ENCODE peak calls at places on chromosomes 12 and 14, in six cellular contexts. U, W, V, T, E and J are unnamed samples.

GRCh38 chr14:91754185-91754584 is 22.3 kb upstream of the CATSPERB start:
- DNase-seq in E (no peak), W (no peak), T (no peak), U (no peak), V (no peak), J (no peak)

GRCh38 chr14:56333361-56334279 is 215.4 kb downstream of the PELI2 start:
- DNase-seq in V (peak; percentile 86), W (no peak), E (no peak), U (no peak), T (no peak), J (peak; percentile 87)

GRCh38 chr14:72291908-72292688 is 359.9 kb downstream of the RGS6 start:
- DNase-seq in W (peak; percentile 52), T (no peak), U (peak; percentile 41), V (peak; percentile 70), E (no peak), J (peak; percentile 28)

GRCh38 chr12:120067084-120067869 is 49.3 kb downstream of the RAB35 start:
- DNase-seq in T (no peak), U (no peak), W (no peak), E (no peak), V (no peak), J (no peak)

GRCh38 chr12:116922194-116922897 is 11.6 kb downstream of the FBXW8 start:
- DNase-seq in U (no peak), V (no peak), T (no peak), E (no peak), W (no peak), J (peak; percentile 72)

GRCh38 chr14:51730674-51731073 is 79.0 kb downstream of the FRMD6 start:
- DNase-seq in V (no peak), E (no peak), U (no peak), W (no peak), T (no peak), J (no peak)

GRCh38 chr14:90756755-90757345 is 59.4 kb downstream of the TTC7B start:
- DNase-seq in V (no peak), W (no peak), T (no peak), E (no peak), U (no peak), J (no peak)

GRCh38 chr12:55681142-55682077 is 26.3 kb downstream of the ITGA7 start:
- DNase-seq in V (peak; percentile 63), W (peak; percentile 81), U (no peak), T (peak; percentile 80), E (peak; percentile 35), J (peak; percentile 80)

GRCh38 chr12:125431516-125431915 is 366.3 kb downstream of the AACS start:
- DNase-seq in E (no peak), U (no peak), V (no peak), W (no peak), T (no peak), J (no peak)

GRCh38 chr12:112527082-112527481 is 108.3 kb downstream of the PTPN11 start:
- DNase-seq in E (no peak), T (no peak), W (no peak), V (no peak), U (no peak), J (no peak)

GRCh38 chr12:94147991-94148840 is at the start of gene PLXNC1:
- DNase-seq in U (no peak), V (peak; percentile 57), T (no peak), W (peak; percentile 74), E (no peak), J (peak; percentile 33)

GRCh38 chr12:121209221-121209620 is 708 bp upstream of the P2RX4 start:
- DNase-seq in V (no peak), T (no peak), U (no peak), E (no peak), W (no peak), J (no peak)

GRCh38 chr14:56046546-56046945 is 71.7 kb upstream of the PELI2 start:
- DNase-seq in E (no peak), W (no peak), V (no peak), U (no peak), T (no peak), J (no peak)

GRCh38 chr14:50600849-50601248 is 40.9 kb downstream of the ATL1 start:
- DNase-seq in W (peak; percentile 35), U (no peak), E (no peak), T (no peak), V (peak; percentile 53), J (peak; percentile 43)

GRCh38 chr12:102061096-102061555 is 665 bp downstream of the WASHC3 start:
- DNase-seq in E (no peak), U (no peak), T (no peak), V (peak; percentile 16), W (no peak), J (no peak)

GRCh38 chr14:97978336-97978735 is 1181.2 kb downstream of the VRK1 start:
- DNase-seq in V (peak; percentile 2), E (peak; percentile 64), T (peak; percentile 80), W (peak; percentile 68), U (no peak), J (peak; percentile 34)
- TF ChIP-seq CTCF in V (no peak), E (peak; percentile 28), T (no peak), W (no peak), U (no peak), J (no peak)

DNA sequence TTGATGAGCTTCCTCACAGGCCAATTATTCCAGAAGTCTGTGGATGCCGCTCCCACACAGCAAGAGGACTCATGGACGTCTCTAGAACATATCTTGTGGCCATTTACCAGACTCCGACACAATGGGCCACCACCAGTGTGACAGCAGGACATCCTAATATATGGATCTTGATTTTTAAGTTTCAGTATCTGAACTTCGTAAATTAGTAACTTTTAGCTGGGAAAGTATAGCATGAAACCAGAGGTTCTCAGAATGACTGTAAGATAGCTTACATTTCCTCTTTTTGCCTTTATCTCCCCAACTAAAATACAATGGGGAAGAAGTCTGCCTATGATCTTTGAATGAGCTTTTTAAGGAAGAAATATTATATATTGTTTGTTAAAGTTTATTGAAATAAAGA is 87.0 kb downstream of the DNAI7 start:
- DNase-seq in T (no peak), E (no peak), V (no peak), W (no peak), U (no peak), J (no peak)
- H3K4me3 ChIP-seq in T (no peak overlapping the region), E (no peak overlapping the region), V (no peak overlapping the region), W (no peak overlapping the region), U (no peak overlapping the region), J (no peak overlapping the region)

GRCh38 chr12:131982041-131982440 is 32.3 kb downstream of the EP400 start:
- DNase-seq in W (no peak), U (no peak), E (no peak), V (no peak), T (no peak), J (no peak)

GRCh38 chr12:131981388-131981787 is 31.6 kb downstream of the EP400 start:
- DNase-seq in W (no peak), U (no peak), V (no peak), E (no peak), T (no peak), J (no peak)

GRCh38 chr12:131979606-131980005 is 29.9 kb downstream of the EP400 start:
- DNase-seq in V (no peak), W (no peak), E (no peak), T (no peak), U (no peak), J (no peak)

GRCh38 chr12:131983026-131983425 is 33.3 kb downstream of the EP400 start:
- DNase-seq in W (no peak), V (no peak), T (no peak), E (no peak), U (no peak), J (no peak)

GRCh38 chr12:131980263-131980662 is 30.5 kb downstream of the EP400 start:
- DNase-seq in U (no peak), E (no peak), T (no peak), W (no peak), V (peak; percentile 10), J (peak; percentile 43)
- TF ChIP-seq CTCF in U (peak; percentile 32), E (no peak), T (no peak), W (no peak), V (no peak), J (peak; percentile 22)

GRCh38 chr14:105014032-105014431 is 6.9 kb downstream of the CDCA4 start:
- DNase-seq in U (no peak), E (no peak), T (no peak), W (no peak), V (no peak), J (no peak)
- H3K4me3 ChIP-seq in U (no peak overlapping the region), E (no peak overlapping the region), T (no peak overlapping the region), W (no peak overlapping the region), V (no peak overlapping the region), J (no peak overlapping the region)

GRCh38 chr14:54786191-54786755 is 116.4 kb downstream of the GCH1 start:
- DNase-seq in W (no peak), E (no peak), T (peak; percentile 41), V (no peak), U (no peak), J (no peak)

GRCh38 chr14:54784657-54785056 is 118.0 kb downstream of the GCH1 start:
- DNase-seq in E (peak; percentile 66), V (no peak), U (no peak), W (no peak), T (peak; percentile 84), J (no peak)

GRCh38 chr14:54784060-54784459 is 118.6 kb downstream of the GCH1 start:
- DNase-seq in E (peak; percentile 30), W (peak; percentile 30), U (no peak), V (no peak), T (peak; percentile 74), J (no peak)

GRCh38 chr14:54785778-54786160 is 116.9 kb downstream of the GCH1 start:
- DNase-seq in V (no peak), U (no peak), W (no peak), E (no peak), T (no peak), J (no peak)

DNA sequence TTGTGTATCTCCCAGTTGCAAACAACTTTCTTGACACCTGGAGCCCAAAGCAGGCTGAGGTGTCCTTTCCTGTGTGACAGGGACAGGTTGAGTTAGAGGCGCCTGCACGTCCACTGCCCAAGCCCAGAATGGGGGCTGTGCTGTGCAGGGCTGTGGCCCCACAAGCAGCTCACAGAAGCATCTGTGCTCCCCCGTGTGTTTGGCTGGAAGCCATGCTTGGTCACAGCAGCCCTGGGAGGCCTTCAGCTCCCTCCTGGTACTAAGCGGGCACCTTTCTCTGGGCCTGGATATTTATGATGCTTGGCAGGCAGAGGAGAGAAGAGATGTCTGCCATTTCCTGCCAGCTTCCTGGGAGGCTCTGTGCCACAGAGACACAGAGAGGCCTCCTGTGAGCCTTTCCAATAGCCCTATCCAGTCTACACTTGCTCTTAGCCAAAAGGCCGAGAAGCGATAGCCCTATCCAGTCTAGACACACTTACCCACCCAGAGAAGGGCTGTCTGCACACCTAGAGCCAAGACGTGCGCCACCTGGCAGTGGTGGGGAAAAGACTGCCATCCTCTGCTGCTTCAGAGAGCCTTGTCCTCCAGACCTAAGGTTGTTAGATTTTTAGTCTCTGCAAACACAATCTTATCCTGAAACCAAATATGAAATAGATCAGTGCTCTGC is 117.4 kb downstream of the GCH1 start:
- DNase-seq in W (no peak), T (peak; percentile 58), V (no peak), E (peak; percentile 20), U (no peak), J (no peak)
- TF ChIP-seq CTCF in W (no peak), T (no peak), V (no peak), E (no peak), U (no peak), J (no peak)

GRCh38 chr14:35964736-35965135 is 138.6 kb downstream of the BRMS1L start:
- DNase-seq in W (no peak), U (no peak), T (no peak), E (no peak), V (no peak), J (no peak)
- H3K4me3 ChIP-seq in W (no peak overlapping the region), U (no peak overlapping the region), T (no peak overlapping the region), E (no peak overlapping the region), V (no peak overlapping the region), J (no peak overlapping the region)